ENCODE peak calls at places on chromosomes 7 and 10, in five cellular contexts. One of them, this sample, is unnamed.

GRCh38 chr7:151110236-151110940 is 24.1 kb downstream of the AGAP3 start:
- DNase-seq in H1: no peak
- DNase-seq in GM12878: no peak
- DNase-seq in NT2/D1: no peak
- DNase-seq in HepG2: no peak
- DNase-seq in this sample: no peak

GRCh38 chr10:131260031-131260430 is 51.5 kb downstream of the TCERG1L start:
- DNase-seq in GM12878: no peak
- DNase-seq in HepG2: no peak
- DNase-seq in H1: no peak
- DNase-seq in NT2/D1: no peak
- DNase-seq in this sample: no peak

GRCh38 chr7:12322903-12323300 is 80.8 kb downstream of the VWDE start:
- DNase-seq in GM12878: peak
- DNase-seq in H1: no peak
- DNase-seq in HepG2: no peak
- DNase-seq in NT2/D1: no peak
- DNase-seq in this sample: no peak

GRCh38 chr7:81170291-81170690 is 251.4 kb upstream of the SEMA3C start:
- DNase-seq in HepG2: no peak
- DNase-seq in NT2/D1: no peak
- DNase-seq in H1: no peak
- DNase-seq in GM12878: no peak
- DNase-seq in this sample: no peak

GRCh38 chr7:100132697-100133137 is 6.0 kb downstream of the MBLAC1 start:
- DNase-seq in HepG2: peak
- DNase-seq in GM12878: no peak
- DNase-seq in H1: no peak
- DNase-seq in NT2/D1: no peak
- DNase-seq in this sample: peak

GRCh38 chr10:13483951-13484350 is 44.9 kb downstream of the BEND7 start:
- DNase-seq in HepG2: no peak
- DNase-seq in GM12878: no peak
- DNase-seq in H1: no peak
- DNase-seq in NT2/D1: no peak
- DNase-seq in this sample: no peak

GRCh38 chr10:106980711-106981460 is 183.6 kb downstream of the SORCS1 start:
- DNase-seq in NT2/D1: no peak
- DNase-seq in GM12878: peak
- DNase-seq in HepG2: no peak
- DNase-seq in H1: no peak
- DNase-seq in this sample: peak

GRCh38 chr10:116669832-116670644 is 49.3 kb downstream of the PNLIPRP2 start:
- DNase-seq in GM12878: no peak
- DNase-seq in NT2/D1: peak
- DNase-seq in HepG2: peak
- DNase-seq in H1: no peak
- DNase-seq in this sample: peak

GRCh38 chr10:98589007-98589406 is 142.3 kb upstream of the HPS1 start:
- DNase-seq in NT2/D1: no peak
- DNase-seq in H1: no peak
- DNase-seq in HepG2: peak
- DNase-seq in GM12878: no peak
- DNase-seq in this sample: no peak

GRCh38 chr7:749121-749520 is 22.0 kb upstream of the PRKAR1B start:
- DNase-seq in GM12878: no peak
- DNase-seq in H1: no peak
- DNase-seq in HepG2: no peak
- DNase-seq in NT2/D1: no peak
- DNase-seq in this sample: no peak

GRCh38 chr7:130741336-130741995 is 7.5 kb upstream of the KLF14 start:
- DNase-seq in HepG2: no peak
- DNase-seq in NT2/D1: no peak
- DNase-seq in H1: no peak
- DNase-seq in GM12878: no peak
- DNase-seq in this sample: no peak

GRCh38 chr10:3757250-3757637 is 27.8 kb downstream of the KLF6 start:
- DNase-seq in GM12878: no peak
- DNase-seq in HepG2: no peak
- DNase-seq in H1: no peak
- DNase-seq in NT2/D1: no peak
- DNase-seq in this sample: no peak

GRCh38 chr10:28505359-28505959 is 27.5 kb upstream of the WAC start:
- DNase-seq in HepG2: no peak
- DNase-seq in GM12878: no peak
- DNase-seq in H1: no peak
- DNase-seq in NT2/D1: no peak
- DNase-seq in this sample: no peak

GRCh38 chr10:61765176-61766087 is 102.7 kb downstream of the CABCOCO1 start:
- DNase-seq in HepG2: no peak
- DNase-seq in NT2/D1: no peak
- DNase-seq in GM12878: no peak
- DNase-seq in H1: no peak
- DNase-seq in this sample: no peak

GRCh38 chr7:158394936-158395335 is 192.7 kb downstream of the PTPRN2 start:
- DNase-seq in GM12878: no peak
- DNase-seq in H1: peak
- DNase-seq in HepG2: no peak
- DNase-seq in NT2/D1: peak
- DNase-seq in this sample: peak

GRCh38 chr10:108060246-108060645 is 895.7 kb upstream of the SORCS1 start:
- DNase-seq in NT2/D1: no peak
- DNase-seq in H1: no peak
- DNase-seq in HepG2: no peak
- DNase-seq in GM12878: no peak
- DNase-seq in this sample: no peak

GRCh38 chr7:158856883-158857668 is 718 bp downstream of the DYNC2I1 start:
- DNase-seq in HepG2: no peak
- DNase-seq in GM12878: no peak
- DNase-seq in NT2/D1: no peak
- DNase-seq in H1: no peak
- DNase-seq in this sample: no peak

GRCh38 chr7:42292991-42293521 is 56.0 kb upstream of the GLI3 start:
- DNase-seq in GM12878: no peak
- DNase-seq in H1: no peak
- DNase-seq in NT2/D1: no peak
- DNase-seq in HepG2: no peak
- DNase-seq in this sample: no peak

GRCh38 chr7:111650456-111650999 is 88.2 kb upstream of the IMMP2L start:
- DNase-seq in GM12878: no peak
- DNase-seq in NT2/D1: no peak
- DNase-seq in HepG2: peak
- DNase-seq in H1: no peak
- DNase-seq in this sample: no peak

GRCh38 chr10:130749911-130750310 is 561.6 kb downstream of the TCERG1L start:
- DNase-seq in GM12878: no peak
- DNase-seq in NT2/D1: no peak
- DNase-seq in HepG2: no peak
- DNase-seq in H1: no peak
- DNase-seq in this sample: no peak

GRCh38 chr10:13615650-13616049 is 28.9 kb downstream of the PRPF18 start:
- DNase-seq in NT2/D1: no peak
- DNase-seq in GM12878: no peak
- DNase-seq in H1: peak
- DNase-seq in HepG2: no peak
- DNase-seq in this sample: no peak

GRCh38 chr7:24025094-24025493 is 258.9 kb upstream of the NPY start:
- DNase-seq in H1: no peak
- DNase-seq in HepG2: no peak
- DNase-seq in NT2/D1: peak
- DNase-seq in GM12878: no peak
- DNase-seq in this sample: no peak

GRCh38 chr7:35241884-35242283 is 12.0 kb downstream of the TBX20 start:
- DNase-seq in GM12878: no peak
- DNase-seq in NT2/D1: no peak
- DNase-seq in H1: no peak
- DNase-seq in HepG2: no peak
- DNase-seq in this sample: no peak

GRCh38 chr7:134547738-134548054 is 1.2 kb upstream of the AKR1B15 start:
- DNase-seq in NT2/D1: no peak
- DNase-seq in H1: peak
- DNase-seq in HepG2: no peak
- DNase-seq in GM12878: peak
- DNase-seq in this sample: peak

GRCh38 chr7:30863694-30864011 is 48.0 kb upstream of the AQP1 start:
- DNase-seq in GM12878: no peak
- DNase-seq in HepG2: no peak
- DNase-seq in H1: no peak
- DNase-seq in NT2/D1: no peak
- DNase-seq in this sample: no peak

GRCh38 chr10:72455889-72456588 is 101.3 kb upstream of the DNAJB12 start:
- DNase-seq in NT2/D1: no peak
- DNase-seq in GM12878: no peak
- DNase-seq in HepG2: no peak
- DNase-seq in H1: no peak
- DNase-seq in this sample: no peak

GRCh38 chr7:157488966-157489365 is 152.2 kb downstream of the DNAJB6 start:
- DNase-seq in H1: no peak
- DNase-seq in HepG2: no peak
- DNase-seq in GM12878: no peak
- DNase-seq in NT2/D1: no peak
- DNase-seq in this sample: no peak

GRCh38 chr7:95608344-95609173 is 12.2 kb upstream of the PDK4 start:
- DNase-seq in HepG2: peak
- DNase-seq in GM12878: peak
- DNase-seq in NT2/D1: peak
- DNase-seq in H1: no peak
- DNase-seq in this sample: peak

GRCh38 chr7:1733206-1733907 is 63.3 kb downstream of the ELFN1 start:
- DNase-seq in GM12878: no peak
- DNase-seq in NT2/D1: no peak
- DNase-seq in HepG2: no peak
- DNase-seq in H1: no peak
- DNase-seq in this sample: no peak

GRCh38 chr7:111529507-111530355 is 32.6 kb downstream of the IMMP2L start:
- DNase-seq in NT2/D1: no peak
- DNase-seq in HepG2: peak
- DNase-seq in GM12878: no peak
- DNase-seq in H1: no peak
- DNase-seq in this sample: no peak

GRCh38 chr10:17232276-17232987 is 4.4 kb downstream of the VIM start:
- DNase-seq in GM12878: peak
- DNase-seq in NT2/D1: no peak
- DNase-seq in HepG2: no peak
- DNase-seq in H1: no peak
- DNase-seq in this sample: no peak

GRCh38 chr10:126468467-126468866 is 80.2 kb upstream of the ADAM12 start:
- DNase-seq in H1: no peak
- DNase-seq in GM12878: no peak
- DNase-seq in HepG2: no peak
- DNase-seq in NT2/D1: no peak
- DNase-seq in this sample: no peak

GRCh38 chr10:82591421-82591820 is 716.4 kb downstream of the NRG3 start:
- DNase-seq in GM12878: no peak
- DNase-seq in NT2/D1: no peak
- DNase-seq in HepG2: peak
- DNase-seq in H1: no peak
- DNase-seq in this sample: no peak

GRCh38 chr7:801940-802364 is 30.3 kb upstream of the SUN1 start:
- DNase-seq in GM12878: no peak
- DNase-seq in HepG2: no peak
- DNase-seq in H1: no peak
- DNase-seq in NT2/D1: no peak
- DNase-seq in this sample: no peak

DNA sequence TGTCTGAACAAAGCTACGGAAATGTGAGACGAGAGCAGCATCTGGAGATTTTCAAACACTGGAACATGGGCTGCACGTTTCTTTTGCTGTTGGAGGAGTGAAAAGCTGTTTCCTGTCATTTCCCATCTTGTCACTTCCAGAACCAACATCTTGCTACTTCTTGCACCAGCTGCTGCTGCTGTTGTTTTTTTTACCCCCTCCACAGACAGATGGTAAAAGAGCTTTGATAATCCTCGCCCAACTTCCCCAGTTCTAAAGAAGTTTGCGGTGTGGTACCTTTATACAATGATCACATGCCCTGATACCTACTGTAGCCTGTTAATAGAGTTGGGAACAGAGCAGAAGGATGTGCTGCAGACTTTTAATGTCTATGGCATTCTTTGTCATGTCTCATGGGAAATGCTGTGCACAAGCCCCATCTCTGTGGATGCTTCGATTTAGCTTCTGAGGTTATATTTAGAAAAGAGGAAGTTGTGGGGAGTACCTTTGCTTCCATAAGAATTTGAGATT is 408.2 kb downstream of the AUTS2 start:
- DNase-seq in GM12878: no peak
- DNase-seq in HepG2: no peak
- DNase-seq in NT2/D1: no peak
- DNase-seq in H1: no peak
- DNase-seq in this sample: no peak
- TF ChIP-seq SUZ12 in GM12878: no peak
- TF ChIP-seq SUZ12 in HepG2: no peak
- TF ChIP-seq SUZ12 in NT2/D1: no peak
- TF ChIP-seq SUZ12 in H1: no peak
- TF ChIP-seq SUZ12 in this sample: no peak

DNA sequence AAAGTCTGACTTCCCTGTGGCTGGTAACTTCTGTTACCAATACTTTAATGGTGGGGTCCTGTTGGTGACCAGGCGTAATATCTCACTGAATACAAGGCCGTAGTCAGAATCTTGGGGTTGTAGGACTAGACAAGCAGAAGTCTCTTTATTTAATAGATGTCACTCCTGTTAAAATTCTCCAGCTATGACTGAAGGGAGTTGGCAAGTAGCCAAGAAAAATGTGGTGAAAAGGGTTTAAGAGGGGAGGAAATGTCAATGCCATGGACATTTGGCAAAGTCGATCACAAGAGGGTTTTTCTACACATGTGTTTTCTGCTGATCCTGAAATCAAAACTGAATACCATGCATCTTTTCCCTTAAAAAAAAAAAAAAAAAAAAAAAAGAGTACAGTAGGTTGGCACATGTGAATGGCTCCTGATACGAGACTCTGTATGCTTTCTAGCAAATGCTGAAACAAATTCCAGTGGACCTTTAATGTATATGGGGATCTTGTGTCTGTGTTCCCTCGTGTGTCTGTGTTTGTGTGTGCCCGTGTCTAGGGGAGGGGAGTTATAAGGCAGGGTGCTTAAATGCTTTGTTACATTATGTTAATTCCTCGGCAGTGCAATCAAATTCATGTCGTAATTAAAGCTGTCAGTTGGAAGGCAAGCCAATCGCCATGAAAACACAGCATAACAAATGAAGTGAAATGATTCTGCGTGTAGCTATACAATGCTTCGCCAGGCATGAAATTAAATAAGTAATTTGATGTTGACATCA is 533.7 kb downstream of the AUTS2 start:
- DNase-seq in GM12878: no peak
- DNase-seq in H1: no peak
- DNase-seq in HepG2: no peak
- DNase-seq in NT2/D1: no peak
- DNase-seq in this sample: no peak
- TF ChIP-seq SUZ12 in GM12878: no peak
- TF ChIP-seq SUZ12 in H1: no peak
- TF ChIP-seq SUZ12 in HepG2: no peak
- TF ChIP-seq SUZ12 in NT2/D1: no peak
- TF ChIP-seq SUZ12 in this sample: no peak

GRCh38 chr10:78321500-78321899 is 287.8 kb downstream of the RPS24 start:
- DNase-seq in GM12878: no peak
- DNase-seq in NT2/D1: no peak
- DNase-seq in H1: no peak
- DNase-seq in HepG2: no peak
- DNase-seq in this sample: no peak
- TF ChIP-seq SUZ12 in GM12878: no peak
- TF ChIP-seq SUZ12 in NT2/D1: no peak
- TF ChIP-seq SUZ12 in H1: no peak
- TF ChIP-seq SUZ12 in HepG2: no peak
- TF ChIP-seq SUZ12 in this sample: no peak

GRCh38 chr7:141014091-141014490 is 661 bp downstream of the MRPS33 start:
- DNase-seq in GM12878: no peak
- DNase-seq in HepG2: no peak
- DNase-seq in NT2/D1: no peak
- DNase-seq in H1: no peak
- DNase-seq in this sample: peak
- TF ChIP-seq SUZ12 in GM12878: no peak
- TF ChIP-seq SUZ12 in HepG2: no peak
- TF ChIP-seq SUZ12 in NT2/D1: no peak
- TF ChIP-seq SUZ12 in H1: no peak
- TF ChIP-seq SUZ12 in this sample: no peak

This sample was measured in HEK293T.